ENCODE peak calls at places on chromosomes 5 and 9, in six cellular contexts. W, U, A, F, E and R are unnamed samples.

GRCh38 chr5:7878381-7878873 is 9.5 kb downstream of the MTRR start:
- DNase-seq in W (no peak), A (no peak), F (no peak), E (no peak), U (peak; percentile 43), R (no peak)

GRCh38 chr5:111153483-111153882 is 61.3 kb downstream of the WDR36 start:
- DNase-seq in W (no peak), U (no peak), F (no peak), A (no peak), E (no peak), R (no peak)

GRCh38 chr9:18601026-18601425 is 127.1 kb downstream of the ADAMTSL1 start:
- DNase-seq in A (no peak), F (no peak), U (peak; percentile 44), W (no peak), E (no peak), R (no peak)

GRCh38 chr5:156907667-156908066 is 55.4 kb downstream of the TIMD4 start:
- DNase-seq in F (no peak), U (no peak), E (no peak), A (no peak), W (no peak), R (no peak)

GRCh38 chr9:106869458-106869857 is 6.5 kb downstream of the ZNF462 start:
- DNase-seq in W (no peak), F (no peak), E (no peak), A (no peak), U (peak; percentile 38), R (no peak)

GRCh38 chr5:61301820-61302563 is 30.1 kb upstream of the ZSWIM6 start:
- DNase-seq in E (no peak), W (no peak), F (peak; percentile 90), U (peak; percentile 99), A (peak; percentile 66), R (no peak)

GRCh38 chr9:104858271-104858670 is 69.7 kb downstream of the ABCA1 start:
- DNase-seq in U (peak; percentile 95), A (no peak), E (no peak), W (no peak), F (peak; percentile 65), R (no peak)

GRCh38 chr5:130890610-130891009 is 274.4 kb downstream of the HINT1 start:
- DNase-seq in U (no peak), E (no peak), W (no peak), F (no peak), A (no peak), R (no peak)

GRCh38 chr9:135551456-135551855 is 5.5 kb downstream of the OBP2A start:
- DNase-seq in W (no peak), A (no peak), U (no peak), F (peak; percentile 73), E (no peak), R (no peak)

GRCh38 chr9:22142681-22143080 is 133.6 kb upstream of the CDKN2B start:
- DNase-seq in F (no peak), W (no peak), E (no peak), U (no peak), A (no peak), R (no peak)

GRCh38 chr9:20604561-20604960 is 17.7 kb downstream of the MLLT3 start:
- DNase-seq in E (no peak), U (no peak), F (no peak), A (no peak), W (no peak), R (no peak)